ENCODE peak calls at places on chromosomes 4 and X, in nine cellular contexts. Q is activated T-helper 1 cell treated with Interleukin-2 at 50 U/mL for 16 hours; C is kidney glomerular epithelial cell; G is left ventricle myocardium superior; N is pulmonary artery endothelial cell; D is thoracic aorta; T is RCC 7860; W is cardiac muscle cell; B is activated CD4-positive, alpha-beta memory T cell treated with anti-CD3 and anti-CD28 coated beads, Interleukin-2, amount 10 ng/mL, durations not matched to agents 7 days and 5 days. K is an unnamed sample.

GRCh38 chrX:41733939-41734338 is 10.0 kb downstream of the GPR82 start:
- DNase-seq in Q (no peak), C (no peak), G (no peak), N (no peak), D (no peak), T (no peak), W (no peak), B (peak; percentile 27), K (no peak)

GRCh38 chr4:113411496-113411938 is 350.0 kb downstream of the CAMK2D start:
- DNase-seq in Q (no peak), C (peak; percentile 50), G (no peak), N (no peak), D (no peak), T (peak; percentile 57), W (no peak), B (no peak), K (peak; percentile 52)

GRCh38 chr4:84875636-84876371 is 90.7 kb downstream of the WDFY3 start:
- DNase-seq in Q (no peak), C (no peak), G (no peak), N (no peak), D (no peak), T (no peak), W (no peak), B (no peak), K (no peak)

GRCh38 chrX:48475774-48476577 is at the start of gene FTSJ1:
- DNase-seq in Q (peak; percentile 77), C (peak; percentile 58), G (peak; percentile 90), N (peak; percentile 76), D (peak; percentile 58), T (peak; percentile 76), W (peak; percentile 70), B (peak; percentile 91), K (no peak)

GRCh38 chrX:70481871-70482270 is 37.2 kb downstream of the DLG3 start:
- DNase-seq in Q (no peak), C (no peak), G (no peak), N (no peak), D (no peak), T (no peak), W (no peak), B (no peak), K (no peak)

GRCh38 chrX:106608016-106608415 is 3.8 kb upstream of the RADX start:
- DNase-seq in Q (no peak), C (no peak), G (no peak), N (no peak), D (no peak), T (no peak), W (no peak), B (peak; percentile 17), K (no peak)

GRCh38 chr4:144421839-144422565 is 224.0 kb upstream of the HHIP start:
- DNase-seq in Q (no peak), C (peak; percentile 64), G (no peak), N (no peak), D (no peak), T (no peak), W (no peak), B (no peak), K (no peak)

GRCh38 chrX:40420899-40421729 is 159.7 kb upstream of the ATP6AP2 start:
- DNase-seq in Q (no peak), C (peak; percentile 48), G (peak; percentile 56), N (no peak), D (no peak), T (peak; percentile 59), W (no peak), B (no peak), K (no peak)

GRCh38 chr4:15714141-15714540 is 11.3 kb downstream of the BST1 start:
- DNase-seq in Q (no peak), C (peak; percentile 84), G (no peak), N (no peak), D (no peak), T (no peak), W (no peak), B (no peak), K (no peak)

GRCh38 chr4:69934150-69934549 is 3.3 kb downstream of the CSN1S1 start:
- DNase-seq in Q (no peak), C (no peak), G (no peak), N (no peak), D (no peak), T (no peak), W (no peak), B (no peak), K (no peak)

GRCh38 chrX:46961574-46962279 is 49.5 kb downstream of the JADE3 start:
- DNase-seq in Q (no peak), C (no peak), G (no peak), N (no peak), D (no peak), T (no peak), W (no peak), B (no peak), K (no peak)

GRCh38 chr4:26081795-26082498 is 167.9 kb downstream of the SMIM20 start:
- DNase-seq in Q (no peak), C (peak; percentile 59), G (no peak), N (peak; percentile 3), D (no peak), T (peak; percentile 24), W (peak; percentile 63), B (no peak), K (no peak)

GRCh38 chr4:140151700-140152014 is 2.3 kb downstream of the MAML3 start:
- DNase-seq in Q (peak; percentile 33), C (peak; percentile 74), G (peak; percentile 80), N (peak; percentile 85), D (peak; percentile 30), T (peak; percentile 31), W (peak; percentile 93), B (peak; percentile 61), K (no peak)

GRCh38 chr4:108345862-108346530 is 177.3 kb upstream of the LEF1 start:
- DNase-seq in Q (no peak), C (peak; percentile 38), G (no peak), N (no peak), D (no peak), T (peak; percentile 53), W (no peak), B (no peak), K (no peak)

GRCh38 chr4:84800256-84800655 is 166.2 kb downstream of the WDFY3 start:
- DNase-seq in Q (no peak), C (no peak), G (no peak), N (no peak), D (no peak), T (no peak), W (no peak), B (no peak), K (peak; percentile 35)

GRCh38 chr4:39698424-39699009 is 581 bp downstream of the UBE2K start:
- DNase-seq in Q (peak; percentile 20), C (no peak), G (peak; percentile 56), N (no peak), D (no peak), T (no peak), W (peak; percentile 59), B (no peak), K (no peak)

GRCh38 chr4:113114884-113115283 is 65.4 kb downstream of the ANK2 start:
- DNase-seq in Q (no peak), C (no peak), G (no peak), N (no peak), D (no peak), T (no peak), W (no peak), B (no peak), K (no peak)

GRCh38 chrX:119574394-119575266 is at the start of gene UBE2A:
- DNase-seq in Q (peak; percentile 77), C (peak; percentile 73), G (peak; percentile 95), N (peak; percentile 72), D (peak; percentile 54), T (peak; percentile 73), W (peak; percentile 92), B (peak; percentile 88), K (peak; percentile 25)

GRCh38 chr4:152860057-152860456 is 76.1 kb upstream of the FHDC1 start:
- DNase-seq in Q (no peak), C (peak; percentile 20), G (no peak), N (no peak), D (no peak), T (no peak), W (no peak), B (no peak), K (no peak)

GRCh38 chr4:138113819-138114415 is 128.2 kb downstream of the SLC7A11 start:
- DNase-seq in Q (no peak), C (peak; percentile 28), G (no peak), N (no peak), D (no peak), T (no peak), W (no peak), B (no peak), K (no peak)

GRCh38 chrX:129634541-129634940 is 20.2 kb downstream of the APLN start:
- DNase-seq in Q (no peak), C (no peak), G (no peak), N (no peak), D (no peak), T (no peak), W (no peak), B (no peak), K (no peak)

GRCh38 chr4:184807797-184808718 is 17.7 kb downstream of the ACSL1 start:
- DNase-seq in Q (no peak), C (peak; percentile 33), G (peak; percentile 54), N (no peak), D (no peak), T (no peak), W (peak; percentile 41), B (no peak), K (no peak)

GRCh38 chr4:37392540-37393255 is 148.2 kb downstream of the NWD2 start:
- DNase-seq in Q (no peak), C (no peak), G (peak; percentile 58), N (no peak), D (no peak), T (peak; percentile 65), W (no peak), B (no peak), K (no peak)

GRCh38 chrX:66632986-66633385 is 5.9 kb downstream of the EDA2R start:
- DNase-seq in Q (no peak), C (no peak), G (no peak), N (no peak), D (no peak), T (no peak), W (no peak), B (no peak), K (no peak)

GRCh38 chr4:80092847-80093246 is 19.8 kb upstream of the ANTXR2 start:
- DNase-seq in Q (no peak), C (no peak), G (no peak), N (no peak), D (no peak), T (no peak), W (no peak), B (no peak), K (no peak)

GRCh38 chr4:152572417-152573086 is 36.7 kb upstream of the FBXW7 start:
- DNase-seq in Q (no peak), C (no peak), G (no peak), N (no peak), D (no peak), T (peak; percentile 18), W (no peak), B (no peak), K (peak; percentile 7)

GRCh38 chrX:68686684-68687045 is 39.2 kb downstream of the STARD8 start:
- DNase-seq in Q (no peak), C (no peak), G (peak; percentile 55), N (no peak), D (no peak), T (no peak), W (no peak), B (peak; percentile 30), K (no peak)

GRCh38 chr4:155426953-155427352 is 50.2 kb upstream of the MAP9 start:
- DNase-seq in Q (no peak), C (no peak), G (no peak), N (no peak), D (no peak), T (no peak), W (no peak), B (no peak), K (no peak)

GRCh38 chr4:141389649-141390048 is 169.0 kb downstream of the ZNF330 start:
- DNase-seq in Q (no peak), C (no peak), G (no peak), N (no peak), D (no peak), T (no peak), W (no peak), B (no peak), K (peak; percentile 66)

GRCh38 chrX:69746051-69746450 is 130.1 kb downstream of the EDA start:
- DNase-seq in Q (no peak), C (no peak), G (no peak), N (no peak), D (no peak), T (no peak), W (no peak), B (no peak), K (no peak)

GRCh38 chr4:120991885-120992284 is 69.4 kb upstream of the PRDM5 start:
- DNase-seq in Q (no peak), C (no peak), G (no peak), N (no peak), D (no peak), T (no peak), W (no peak), B (no peak), K (no peak)

K was measured in keratinocyte.